ENCODE peak calls at places on chromosomes 13 and 19, in eight cellular contexts. Z, U, F, D, J, L, O and T are unnamed samples.

GRCh38 chr13:51814825-51815650 is 11.1 kb upstream of the DHRS12 start:
- DNase-seq in Z (peak), U (peak), F (no peak), D (no peak), J (peak), L (peak), O (peak), T (peak)

GRCh38 chr13:73411067-73411809 is 352.4 kb downstream of the KLF5 start:
- DNase-seq in Z (no peak), U (no peak), F (peak), D (no peak), J (peak), L (no peak), O (peak), T (peak)

GRCh38 chr19:49200238-49200862 is 42.8 kb downstream of the TRPM4 start:
- DNase-seq in Z (peak), U (peak), F (no peak), D (no peak), J (peak), L (no peak), O (no peak), T (peak)

GRCh38 chr13:61410669-61411297 is 4.9 kb downstream of the PCDH20 start:
- DNase-seq in Z (peak), U (peak), F (no peak), D (no peak), J (peak), L (no peak), O (peak), T (peak)

GRCh38 chr13:24709186-24709913 is 29.1 kb downstream of the ATP12A start:
- DNase-seq in Z (no peak), U (no peak), F (no peak), D (no peak), J (no peak), L (no peak), O (no peak), T (no peak)

GRCh38 chr13:28340272-28340793 is 154.6 kb downstream of the FLT1 start:
- DNase-seq in Z (no peak), U (no peak), F (no peak), D (no peak), J (peak), L (no peak), O (no peak), T (no peak)

GRCh38 chr13:52599853-52600603 is 42.2 kb upstream of the HNRNPA1L2 start:
- DNase-seq in Z (peak), U (peak), F (no peak), D (no peak), J (peak), L (no peak), O (peak), T (peak)

GRCh38 chr13:110677731-110678545 is 28.0 kb downstream of the CARS2 start:
- DNase-seq in Z (no peak), U (no peak), F (peak), D (no peak), J (no peak), L (no peak), O (no peak), T (no peak)

GRCh38 chr19:917323-918151 is at the start of gene KISS1R:
- DNase-seq in Z (peak), U (peak), F (no peak), D (no peak), J (peak), L (no peak), O (peak), T (peak)

GRCh38 chr19:9427941-9428340 is 7.4 kb downstream of the ZNF266 start:
- DNase-seq in Z (no peak), U (no peak), F (no peak), D (no peak), J (no peak), L (no peak), O (no peak), T (no peak)

GRCh38 chr19:41449079-41449864 is 6.3 kb downstream of the ERICH4 start:
- DNase-seq in Z (peak), U (peak), F (peak), D (no peak), J (peak), L (peak), O (peak), T (peak)

GRCh38 chr13:102091231-102091630 is 310.6 kb downstream of the FGF14 start:
- DNase-seq in Z (no peak), U (peak), F (no peak), D (no peak), J (peak), L (no peak), O (peak), T (no peak)

GRCh38 chr13:38686635-38687245 is at the start of gene FREM2:
- DNase-seq in Z (no peak), U (peak), F (peak), D (no peak), J (peak), L (peak), O (peak), T (peak)

GRCh38 chr19:46422344-46422743 is 6.4 kb downstream of the PNMA8C start:
- DNase-seq in Z (no peak), U (no peak), F (no peak), D (no peak), J (no peak), L (no peak), O (no peak), T (no peak)

GRCh38 chr19:45508931-45509691 is 1.8 kb downstream of the VASP start:
- DNase-seq in Z (peak), U (peak), F (no peak), D (no peak), J (peak), L (peak), O (peak), T (peak)

GRCh38 chr19:5466814-5467291 is 11.6 kb downstream of the ZNRF4 start:
- DNase-seq in Z (no peak), U (no peak), F (no peak), D (no peak), J (peak), L (no peak), O (peak), T (no peak)

GRCh38 chr13:113231306-113232207 is 22.1 kb downstream of the CUL4A start:
- DNase-seq in Z (no peak), U (no peak), F (no peak), D (no peak), J (no peak), L (no peak), O (no peak), T (no peak)

GRCh38 chr19:12364391-12365093 is 941 bp downstream of the ZNF442 start:
- DNase-seq in Z (peak), U (peak), F (no peak), D (no peak), J (peak), L (peak), O (peak), T (peak)

GRCh38 chr19:40363128-40363527 is 14.6 kb downstream of the PLD3 start:
- DNase-seq in Z (no peak), U (no peak), F (no peak), D (no peak), J (no peak), L (no peak), O (no peak), T (no peak)

GRCh38 chr13:102461302-102461701 is 59.5 kb upstream of the FGF14 start:
- DNase-seq in Z (no peak), U (no peak), F (no peak), D (no peak), J (peak), L (no peak), O (no peak), T (no peak)

GRCh38 chr13:42228527-42228926 is 43.4 kb upstream of the AKAP11 start:
- DNase-seq in Z (no peak), U (no peak), F (no peak), D (no peak), J (no peak), L (no peak), O (no peak), T (no peak)

GRCh38 chr19:7801020-7801570 is 28.9 kb upstream of the EVI5L start:
- DNase-seq in Z (no peak), U (no peak), F (no peak), D (no peak), J (no peak), L (no peak), O (no peak), T (no peak)

GRCh38 chr19:39074205-39074692 is 9.9 kb upstream of the ACP7 start:
- DNase-seq in Z (no peak), U (no peak), F (no peak), D (no peak), J (no peak), L (no peak), O (no peak), T (no peak)

GRCh38 chr19:13781547-13781946 is 7.3 kb downstream of the C19orf53 start:
- DNase-seq in Z (peak), U (peak), F (no peak), D (no peak), J (peak), L (peak), O (peak), T (peak)

GRCh38 chr19:18894254-18895037 is 1.5 kb downstream of the CERS1 start:
- DNase-seq in Z (peak), U (peak), F (no peak), D (peak), J (no peak), L (no peak), O (peak), T (peak)

GRCh38 chr19:13162749-13163608 is 12.8 kb downstream of the IER2 start:
- DNase-seq in Z (peak), U (peak), F (peak), D (no peak), J (peak), L (peak), O (peak), T (peak)